ENCODE peak calls at places on chromosomes 12 and 14, in four cellular contexts. Z is astrocyte, I is transverse colon, S is HFFc6. N is an unnamed sample.

GRCh38 chr14:90605430-90605829 is 208.6 kb downstream of the CALM1 start:
- DNase-seq in Z (no peak), I (no peak), S (no peak), N (no peak)

GRCh38 chr14:20343855-20344205 is 395 bp downstream of the PARP2 start:
- DNase-seq in Z (peak), I (no peak), S (peak), N (no peak)

GRCh38 chr14:96363751-96364336 is 518 bp downstream of the GSKIP start:
- DNase-seq in Z (peak), I (peak), S (peak), N (no peak)

GRCh38 chr14:54570651-54571415 is 3.9 kb downstream of the SAMD4A start:
- DNase-seq in Z (peak), I (no peak), S (peak), N (peak)

GRCh38 chr14:105156414-105157375 is 11.9 kb downstream of the JAG2 start:
- DNase-seq in Z (no peak), I (no peak), S (no peak), N (no peak)

GRCh38 chr12:42199007-42199406 is 39.0 kb downstream of the YAF2 start:
- DNase-seq in Z (no peak), I (no peak), S (no peak), N (no peak)

GRCh38 chr12:96197503-96198272 is 3.5 kb downstream of the ELK3 start:
- DNase-seq in Z (peak), I (no peak), S (peak), N (peak)

GRCh38 chr14:67881225-67881624 is 61.6 kb downstream of the RAD51B start:
- DNase-seq in Z (no peak), I (no peak), S (no peak), N (no peak)

GRCh38 chr14:23692416-23692815 is 56.3 kb downstream of the DHRS2 start:
- DNase-seq in Z (no peak), I (no peak), S (no peak), N (no peak)

GRCh38 chr14:68458840-68459469 is 333.9 kb downstream of the ZFP36L1 start:
- DNase-seq in Z (peak), I (peak), S (peak), N (peak)

GRCh38 chr12:20272801-20273200 is 95.5 kb upstream of the PDE3A start:
- DNase-seq in Z (peak), I (no peak), S (no peak), N (no peak)

GRCh38 chr14:57171903-57172302 is 96.8 kb downstream of the EXOC5 start:
- DNase-seq in Z (no peak), I (no peak), S (no peak), N (no peak)

GRCh38 chr12:71243375-71243774 is 85.6 kb upstream of the TSPAN8 start:
- DNase-seq in Z (peak), I (no peak), S (no peak), N (no peak)

GRCh38 chr12:32217354-32218310 is 111.0 kb downstream of the BICD1 start:
- DNase-seq in Z (peak), I (peak), S (peak), N (peak)

GRCh38 chr12:96810477-96810876 is 96.6 kb upstream of the NEDD1 start:
- DNase-seq in Z (peak), I (no peak), S (peak), N (no peak)

GRCh38 chr12:5568325-5568981 is 136.5 kb downstream of the NTF3 start:
- DNase-seq in Z (no peak), I (no peak), S (no peak), N (no peak)

GRCh38 chr14:101249676-101250036 is 311.6 kb upstream of the DIO3 start:
- DNase-seq in Z (no peak), I (no peak), S (no peak), N (no peak)

GRCh38 chr12:20125259-20125919 is 242.9 kb upstream of the PDE3A start:
- DNase-seq in Z (peak), I (no peak), S (no peak), N (peak)

GRCh38 chr14:104352493-104353220 is 214.3 kb downstream of the KIF26A start:
- DNase-seq in Z (no peak), I (no peak), S (no peak), N (no peak)

GRCh38 chr14:53619625-53620324 is 336.9 kb downstream of the BMP4 start:
- DNase-seq in Z (peak), I (no peak), S (peak), N (peak)

GRCh38 chr12:63889236-63889635 is 44.7 kb downstream of the SRGAP1 start:
- DNase-seq in Z (peak), I (no peak), S (peak), N (no peak)

GRCh38 chr12:73321776-73322175 is 1049.6 kb downstream of the TRHDE start:
- DNase-seq in Z (no peak), I (no peak), S (no peak), N (no peak)

GRCh38 chr12:72219937-72220336 is 52.2 kb upstream of the TRHDE start:
- DNase-seq in Z (no peak), I (no peak), S (peak), N (no peak)

GRCh38 chr12:95625012-95625411 is 73.7 kb upstream of the USP44 start:
- DNase-seq in Z (no peak), I (no peak), S (no peak), N (no peak)

GRCh38 chr14:96538097-96538496 is 35.9 kb downstream of the PAPOLA start:
- DNase-seq in Z (no peak), I (no peak), S (no peak), N (no peak)

GRCh38 chr12:67355428-67356385 is 86.5 kb downstream of the CAND1 start:
- DNase-seq in Z (peak), I (no peak), S (peak), N (no peak)

GRCh38 chr14:99626041-99626648 is 18.8 kb upstream of the HHIPL1 start:
- DNase-seq in Z (peak), I (no peak), S (no peak), N (no peak)

GRCh38 chr12:92603741-92604432 is 98.9 kb upstream of the PLEKHG7 start:
- DNase-seq in Z (no peak), I (no peak), S (no peak), N (no peak)

DNA sequence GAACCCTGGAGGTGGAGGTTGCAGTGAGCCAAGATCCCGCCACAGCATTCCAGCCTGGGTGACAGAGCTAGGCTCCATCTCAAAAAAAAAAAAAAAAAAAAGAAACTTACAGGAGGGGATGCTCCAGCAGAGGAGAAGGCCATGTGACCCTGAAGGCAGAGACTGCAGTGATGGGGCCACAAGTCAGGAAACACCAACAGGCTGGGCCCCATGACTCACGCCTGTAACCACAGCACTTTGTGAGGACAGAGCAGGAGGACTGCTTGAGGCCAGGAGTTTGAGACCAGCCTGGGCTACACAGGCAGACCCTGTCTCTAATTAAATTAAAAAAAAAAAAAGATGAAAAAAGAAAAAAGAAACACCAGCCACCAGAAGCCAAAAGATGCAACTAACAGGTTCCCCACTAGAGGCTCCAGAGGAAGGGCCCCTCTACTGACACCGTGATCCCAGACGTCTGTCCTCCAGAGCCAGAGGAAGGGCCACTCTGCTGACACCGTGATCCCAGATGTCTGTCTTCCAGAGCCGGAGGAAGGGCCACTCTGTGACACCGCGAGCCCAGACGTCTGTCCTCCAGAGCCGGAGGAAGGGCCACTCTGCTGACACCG is 9.1 kb upstream of the GLT1D1 start:
- DNase-seq in Z (no peak), I (no peak), S (no peak), N (no peak)
- TF ChIP-seq CTCF in Z (no peak), I (no peak), S (peak), N (no peak)

DNA sequence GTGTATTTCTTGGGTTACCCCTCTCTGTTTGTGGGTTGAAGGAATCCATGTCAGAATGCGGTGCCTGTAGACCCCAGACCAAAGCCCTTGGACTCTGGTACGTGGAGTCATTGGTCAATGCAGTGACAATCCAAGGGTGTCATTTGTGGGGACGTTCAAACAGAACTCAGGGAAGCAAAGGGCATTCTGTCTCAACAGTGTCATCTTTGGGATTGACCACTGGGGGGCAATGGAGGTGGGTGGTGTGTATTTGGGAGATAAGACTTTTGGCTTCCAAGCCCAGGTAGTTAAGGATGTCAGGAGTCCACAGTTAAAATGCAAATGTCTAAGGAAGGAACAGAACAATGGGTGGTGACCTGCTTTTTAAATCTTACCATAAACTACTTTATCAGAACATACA is 54.6 kb upstream of the CCDC175 start:
- DNase-seq in Z (no peak), I (no peak), S (no peak), N (no peak)
- TF ChIP-seq CTCF in Z (no peak), I (no peak), S (peak), N (peak)

GRCh38 chr14:77613207-77613606 is 3.2 kb downstream of the SPTLC2 start:
- DNase-seq in Z (peak), I (no peak), S (no peak), N (no peak)

GRCh38 chr14:77607741-77608302 is 8.6 kb downstream of the SPTLC2 start:
- DNase-seq in Z (no peak), I (no peak), S (no peak), N (no peak)

GRCh38 chr14:77610553-77610952 is 5.9 kb downstream of the SPTLC2 start:
- DNase-seq in Z (no peak), I (no peak), S (no peak), N (no peak)

GRCh38 chr14:77612011-77612620 is 4.3 kb downstream of the SPTLC2 start:
- DNase-seq in Z (peak), I (no peak), S (peak), N (peak)

DNA sequence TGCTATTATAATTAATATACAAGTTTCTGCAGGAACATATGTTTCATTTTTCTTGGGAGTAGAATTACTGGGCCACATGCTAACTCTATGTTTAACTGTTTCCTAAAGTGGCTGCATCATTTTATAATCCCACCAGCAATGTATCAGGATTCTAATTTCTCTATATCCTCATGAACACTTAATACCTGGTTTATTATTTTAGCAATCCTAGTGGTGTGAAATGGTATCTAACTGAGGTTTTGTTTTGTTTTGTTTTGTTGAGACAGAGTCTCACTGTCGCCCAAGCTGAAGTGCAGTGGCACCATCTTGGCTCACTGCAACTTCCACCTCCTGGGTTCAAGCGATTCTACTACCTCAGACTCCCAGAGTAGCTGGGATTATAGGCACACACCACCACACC is 6.5 kb downstream of the SPTLC2 start:
- DNase-seq in Z (no peak), I (no peak), S (no peak), N (no peak)
- TF ChIP-seq CTCF in Z (no peak), I (no peak), S (peak), N (no peak)

DNA sequence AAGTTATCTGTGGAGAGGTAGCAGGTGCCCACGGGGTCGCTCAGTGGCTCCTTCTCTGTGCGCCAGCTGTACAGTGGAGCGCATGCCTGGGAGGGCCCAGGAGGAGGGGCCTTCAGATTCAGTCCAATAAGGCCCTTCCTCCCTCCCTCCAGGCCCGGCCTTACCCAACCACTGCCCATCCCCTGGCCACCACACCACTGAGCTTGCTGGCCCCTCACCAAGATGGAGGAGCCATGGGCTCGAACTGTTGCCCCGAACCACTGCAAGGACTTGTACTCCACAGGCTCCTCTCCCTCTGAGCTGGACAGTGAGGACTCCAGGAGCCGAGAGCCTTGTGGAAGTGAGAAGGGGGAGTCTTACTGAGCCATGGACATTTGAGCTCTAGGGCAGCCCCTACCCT is 9.8 kb downstream of the ITGA5 start:
- DNase-seq in Z (no peak), I (no peak), S (no peak), N (no peak)
- TF ChIP-seq CTCF in Z (no peak), I (no peak), S (no peak), N (no peak)

GRCh38 chr12:52221912-52222457 is 11.1 kb upstream of the KRT7 start:
- DNase-seq in Z (no peak), I (peak), S (peak), N (no peak)
- TF ChIP-seq CTCF in Z (peak), I (peak), S (peak), N (peak)

GRCh38 chr14:102532204-102532658 is 22.7 kb upstream of the ANKRD9 start:
- DNase-seq in Z (no peak), I (no peak), S (no peak), N (no peak)
- TF ChIP-seq CTCF in Z (no peak), I (no peak), S (no peak), N (no peak)

GRCh38 chr12:100668939-100669536 is 95.6 kb downstream of the GAS2L3 start:
- DNase-seq in Z (peak), I (peak), S (peak), N (peak)
- TF ChIP-seq CTCF in Z (peak), I (peak), S (peak), N (peak)

GRCh38 chr12:112347521-112347920 is 34.7 kb downstream of the HECTD4 start:
- DNase-seq in Z (peak), I (no peak), S (peak), N (peak)
- TF ChIP-seq CTCF in Z (no peak), I (no peak), S (no peak), N (no peak)

GRCh38 chr14:58628381-58628780 is 9.4 kb upstream of the DACT1 start:
- DNase-seq in Z (no peak), I (no peak), S (no peak), N (no peak)
- TF ChIP-seq CTCF in Z (no peak), I (no peak), S (no peak), N (no peak)

DNA sequence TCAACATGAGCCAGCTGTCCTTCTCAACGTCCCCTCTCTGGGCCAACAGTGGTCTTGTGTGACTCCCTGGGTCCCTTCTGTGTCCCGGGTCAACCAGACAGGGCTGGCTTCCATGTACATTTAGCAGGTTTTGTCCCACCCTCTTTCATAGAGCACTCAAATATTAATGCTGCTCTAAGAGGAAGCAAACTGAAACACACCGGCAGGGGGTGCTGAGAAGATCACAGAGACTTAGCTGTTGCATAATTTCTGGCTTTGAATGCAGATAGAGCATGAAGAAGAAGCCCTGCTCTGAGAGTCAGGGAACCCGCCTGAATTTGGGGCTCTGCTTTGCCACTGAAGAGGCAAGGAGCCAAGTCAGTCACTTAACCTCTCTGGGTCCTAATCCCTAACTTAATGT is 138.7 kb downstream of the ESRRB start:
- DNase-seq in Z (no peak), I (no peak), S (peak), N (no peak)
- TF ChIP-seq CTCF in Z (peak), I (no peak), S (peak), N (peak)

N was measured in AG09309.